ENCODE peak calls at places on chromosome 17, in nine cellular contexts. E is HepG2, G is GM12878, D is HL-60, M is HCT116, A is Panc1, O is GM23338, K is K562, Q is SK-N-SH. L is an unnamed sample.

GRCh38 chr17:80307994-80308671 is 47.5 kb downstream of the RNF213 start:
- DNase-seq in E (no peak), G (no peak), D (no peak), M (no peak), A (no peak), O (no peak), K (no peak), Q (peak), L (no peak)

GRCh38 chr17:1606352-1606985 is 22.2 kb downstream of the SLC43A2 start:
- DNase-seq in E (no peak), G (no peak), D (no peak), M (no peak), A (no peak), O (no peak), K (no peak), Q (no peak), L (no peak)

GRCh38 chr17:21452377-21453143 is 76.4 kb downstream of the KCNJ12 start:
- DNase-seq in E (peak), G (no peak), D (peak), M (peak), A (no peak), O (peak), K (peak), Q (no peak), L (peak)

GRCh38 chr17:41775394-41776226 is 10.9 kb downstream of the JUP start:
- DNase-seq in E (no peak), G (no peak), D (no peak), M (no peak), A (no peak), O (peak), K (no peak), Q (no peak), L (no peak)

GRCh38 chr17:45104497-45104896 is 27.8 kb downstream of the PLCD3 start:
- DNase-seq in E (no peak), G (no peak), D (no peak), M (no peak), A (no peak), O (no peak), K (no peak), Q (no peak), L (no peak)

GRCh38 chr17:32795339-32795979 is 81.5 kb downstream of the MYO1D start:
- DNase-seq in E (no peak), G (no peak), D (no peak), M (no peak), A (no peak), O (no peak), K (peak), Q (no peak), L (no peak)

GRCh38 chr17:45046536-45047125 is 4.8 kb downstream of the DCAKD start:
- DNase-seq in E (no peak), G (peak), D (no peak), M (no peak), A (no peak), O (no peak), K (no peak), Q (no peak), L (peak)

GRCh38 chr17:80871341-80871740 is 120.3 kb upstream of the CHMP6 start:
- DNase-seq in E (no peak), G (no peak), D (peak), M (no peak), A (no peak), O (no peak), K (no peak), Q (no peak), L (no peak)

GRCh38 chr17:4358154-4358553 is 8.3 kb downstream of the UBE2G1 start:
- DNase-seq in E (no peak), G (no peak), D (no peak), M (no peak), A (no peak), O (no peak), K (no peak), Q (no peak), L (no peak)

GRCh38 chr17:80248894-80249710 is 11.6 kb upstream of the RNF213 start:
- DNase-seq in E (no peak), G (no peak), D (no peak), M (no peak), A (no peak), O (no peak), K (peak), Q (peak), L (no peak)

GRCh38 chr17:7413346-7413985 is 5.8 kb downstream of the NLGN2 start:
- DNase-seq in E (no peak), G (no peak), D (no peak), M (no peak), A (no peak), O (no peak), K (no peak), Q (no peak), L (no peak)

GRCh38 chr17:82933006-82933310 is 93.1 kb upstream of the ZNF750 start:
- DNase-seq in E (no peak), G (no peak), D (no peak), M (no peak), A (no peak), O (no peak), K (no peak), Q (no peak), L (no peak)

GRCh38 chr17:41301916-41302901 is at the start of gene KRTAP29-1:
- DNase-seq in E (no peak), G (no peak), D (peak), M (no peak), A (no peak), O (no peak), K (no peak), Q (no peak), L (no peak)

GRCh38 chr17:4533522-4534502 is 21.4 kb downstream of the MYBBP1A start:
- DNase-seq in E (peak), G (no peak), D (no peak), M (no peak), A (no peak), O (no peak), K (no peak), Q (peak), L (no peak)

GRCh38 chr17:77802811-77803220 is 155.7 kb upstream of the TNRC6C start:
- DNase-seq in E (no peak), G (no peak), D (no peak), M (no peak), A (no peak), O (peak), K (no peak), Q (peak), L (no peak)

GRCh38 chr17:27650836-27651235 is 19.8 kb downstream of the LGALS9 start:
- DNase-seq in E (no peak), G (no peak), D (no peak), M (no peak), A (no peak), O (no peak), K (no peak), Q (no peak), L (no peak)

GRCh38 chr17:36066365-36066945 is 2.4 kb downstream of the CCL18 start:
- DNase-seq in E (no peak), G (no peak), D (no peak), M (no peak), A (no peak), O (no peak), K (no peak), Q (no peak), L (no peak)

GRCh38 chr17:76239538-76240274 is 587 bp downstream of the RNF157 start:
- DNase-seq in E (no peak), G (no peak), D (no peak), M (no peak), A (no peak), O (peak), K (peak), Q (peak), L (no peak)

GRCh38 chr17:40561871-40562611 is 3.2 kb downstream of the CCR7 start:
- DNase-seq in E (no peak), G (peak), D (no peak), M (no peak), A (no peak), O (no peak), K (no peak), Q (no peak), L (no peak)

GRCh38 chr17:80380068-80381061 is 34.6 kb upstream of the ENDOV start:
- DNase-seq in E (no peak), G (no peak), D (no peak), M (no peak), A (no peak), O (no peak), K (no peak), Q (no peak), L (no peak)

GRCh38 chr17:76107507-76107906 is 3.9 kb upstream of the EXOC7 start:
- DNase-seq in E (peak), G (no peak), D (no peak), M (peak), A (no peak), O (no peak), K (peak), Q (peak), L (peak)

GRCh38 chr17:4186244-4186920 is 43.4 kb downstream of the CYB5D2 start:
- DNase-seq in E (no peak), G (no peak), D (no peak), M (no peak), A (no peak), O (no peak), K (no peak), Q (no peak), L (no peak)

GRCh38 chr17:82787081-82787848 is 35.4 kb downstream of the TBCD start:
- DNase-seq in E (no peak), G (no peak), D (no peak), M (no peak), A (no peak), O (no peak), K (no peak), Q (no peak), L (no peak)

GRCh38 chr17:6393368-6393952 is 41.5 kb downstream of the AIPL1 start:
- DNase-seq in E (peak), G (no peak), D (no peak), M (no peak), A (no peak), O (peak), K (no peak), Q (no peak), L (no peak)

GRCh38 chr17:32854834-32855389 is 22.0 kb downstream of the MYO1D start:
- DNase-seq in E (no peak), G (no peak), D (no peak), M (no peak), A (no peak), O (no peak), K (no peak), Q (no peak), L (no peak)

GRCh38 chr17:78196712-78197111 is 9.6 kb downstream of the AFMID start:
- DNase-seq in E (no peak), G (no peak), D (no peak), M (no peak), A (no peak), O (no peak), K (no peak), Q (no peak), L (no peak)

GRCh38 chr17:83090424-83091256 is 11.2 kb downstream of the METRNL start:
- DNase-seq in E (no peak), G (no peak), D (no peak), M (no peak), A (no peak), O (no peak), K (no peak), Q (no peak), L (no peak)

GRCh38 chr17:5971969-5972368 is 98.2 kb upstream of the WSCD1 start:
- DNase-seq in E (peak), G (no peak), D (no peak), M (no peak), A (no peak), O (no peak), K (no peak), Q (no peak), L (no peak)

GRCh38 chr17:75004371-75004770 is 8.1 kb upstream of the MRPL58 start:
- DNase-seq in E (no peak), G (no peak), D (no peak), M (no peak), A (no peak), O (no peak), K (no peak), Q (no peak), L (no peak)

GRCh38 chr17:6098466-6099180 is 28.4 kb downstream of the WSCD1 start:
- DNase-seq in E (no peak), G (no peak), D (no peak), M (no peak), A (no peak), O (peak), K (peak), Q (no peak), L (no peak)

GRCh38 chr17:59607817-59608403 is 11.8 kb upstream of the CLTC start:
- DNase-seq in E (peak), G (no peak), D (peak), M (no peak), A (no peak), O (peak), K (peak), Q (peak), L (peak)

GRCh38 chr17:45235071-45236001 is 13.7 kb downstream of the FMNL1 start:
- DNase-seq in E (peak), G (no peak), D (peak), M (peak), A (no peak), O (peak), K (peak), Q (peak), L (peak)

GRCh38 chr17:42428141-42428944 is 5.3 kb upstream of the CAVIN1 start:
- DNase-seq in E (peak), G (no peak), D (peak), M (peak), A (peak), O (peak), K (peak), Q (peak), L (peak)

GRCh38 chr17:680554-680953 is 34.1 kb downstream of the VPS53 start:
- DNase-seq in E (no peak), G (no peak), D (no peak), M (no peak), A (no peak), O (no peak), K (no peak), Q (no peak), L (no peak)

GRCh38 chr17:70865993-70866804 is 696.9 kb downstream of the KCNJ2 start:
- DNase-seq in E (no peak), G (no peak), D (no peak), M (no peak), A (no peak), O (no peak), K (no peak), Q (no peak), L (no peak)

GRCh38 chr17:43983515-43984411 is 20.7 kb upstream of the NAGS start:
- DNase-seq in E (peak), G (no peak), D (no peak), M (no peak), A (no peak), O (peak), K (peak), Q (peak), L (no peak)

GRCh38 chr17:7367918-7368596 is 12.8 kb upstream of the TNK1 start:
- DNase-seq in E (no peak), G (no peak), D (no peak), M (no peak), A (no peak), O (peak), K (no peak), Q (no peak), L (no peak)

GRCh38 chr17:41779954-41780353 is 6.6 kb downstream of the JUP start:
- DNase-seq in E (no peak), G (no peak), D (no peak), M (no peak), A (no peak), O (no peak), K (no peak), Q (no peak), L (no peak)

DNA sequence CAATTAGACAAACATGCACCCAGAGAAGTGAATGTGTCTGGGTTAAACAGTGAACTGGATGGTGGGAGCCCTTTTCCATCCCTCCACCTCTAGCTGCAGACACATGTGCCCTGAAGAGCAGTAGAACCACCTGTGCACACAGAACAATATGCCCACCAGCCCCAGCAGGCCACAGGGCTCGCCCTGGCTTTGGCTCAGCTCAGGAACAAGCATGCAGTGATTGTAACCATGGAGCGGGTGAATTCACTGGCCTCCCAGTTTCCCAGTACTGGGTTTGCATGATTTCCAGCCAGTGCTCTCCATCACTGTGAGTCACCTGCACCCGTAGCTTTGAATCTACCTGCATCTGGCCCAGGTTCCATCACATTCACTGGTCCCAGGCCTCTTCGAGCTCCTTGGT is 5.2 kb downstream of the GPR179 start:
- DNase-seq in E (no peak), G (no peak), D (no peak), M (no peak), A (no peak), O (no peak), K (no peak), Q (no peak), L (no peak)
- TF ChIP-seq REST in E (no peak), G (no peak), D (no peak), M (no peak), A (no peak), O (no peak), K (no peak), Q (no peak), L (no peak)

GRCh38 chr17:34613064-34614019 is 34.0 kb downstream of the TMEM132E start:
- DNase-seq in E (no peak), G (no peak), D (no peak), M (no peak), A (no peak), O (peak), K (peak), Q (peak), L (no peak)
- TF ChIP-seq REST in E (no peak), G (no peak), D (no peak), M (no peak), A (no peak), O (no peak), K (no peak), Q (no peak), L (no peak)

DNA sequence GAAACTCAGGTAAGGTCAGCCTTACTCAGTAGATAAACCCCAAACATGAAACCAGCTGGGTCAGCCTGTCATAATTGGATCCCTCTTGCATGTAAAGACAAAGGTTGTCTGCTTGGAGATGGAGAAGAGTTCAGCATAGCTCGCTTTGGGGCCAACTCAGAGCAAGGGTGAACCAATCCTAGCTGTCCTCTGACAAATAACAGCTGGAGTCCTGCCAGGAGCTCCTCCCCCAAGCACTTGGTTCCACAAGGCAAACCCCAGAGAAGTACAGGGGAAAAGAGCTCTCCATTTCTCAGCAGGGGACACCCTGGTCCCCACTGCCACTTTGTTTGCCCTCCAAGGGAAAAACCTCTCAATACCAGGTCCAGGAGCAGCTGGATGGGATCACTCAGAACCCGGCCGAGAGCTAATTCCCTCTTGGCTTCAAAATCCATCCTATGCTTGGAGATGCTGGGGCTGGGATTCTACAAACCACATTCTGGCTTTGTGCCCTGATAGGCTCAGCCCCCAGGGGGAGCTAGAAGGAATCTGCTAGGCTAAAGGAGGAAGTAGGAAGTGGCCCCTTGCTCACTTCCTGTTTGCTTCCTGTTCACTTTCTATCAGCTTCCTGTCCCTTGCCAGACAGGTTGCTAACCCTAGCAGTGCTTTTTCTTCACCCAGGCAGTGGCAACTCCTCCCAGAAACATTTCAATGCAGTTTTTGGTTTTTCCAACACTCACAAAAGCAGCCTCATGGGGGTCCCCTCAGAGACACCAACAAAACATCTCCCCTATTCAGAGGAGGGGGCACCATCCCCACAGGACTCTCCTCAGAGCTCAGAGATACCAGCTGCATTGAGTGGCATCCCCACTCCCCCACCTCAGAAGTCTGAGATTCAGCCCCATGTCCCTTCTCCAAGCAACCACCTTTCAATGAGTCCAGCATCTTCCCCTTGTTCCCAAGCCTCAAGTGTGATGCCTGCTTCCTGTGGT is 30.7 kb downstream of the CDRT4 start:
- DNase-seq in E (peak), G (no peak), D (peak), M (peak), A (no peak), O (peak), K (peak), Q (no peak), L (peak)
- TF ChIP-seq REST in E (no peak), G (no peak), D (no peak), M (no peak), A (no peak), O (no peak), K (no peak), Q (no peak), L (no peak)

DNA sequence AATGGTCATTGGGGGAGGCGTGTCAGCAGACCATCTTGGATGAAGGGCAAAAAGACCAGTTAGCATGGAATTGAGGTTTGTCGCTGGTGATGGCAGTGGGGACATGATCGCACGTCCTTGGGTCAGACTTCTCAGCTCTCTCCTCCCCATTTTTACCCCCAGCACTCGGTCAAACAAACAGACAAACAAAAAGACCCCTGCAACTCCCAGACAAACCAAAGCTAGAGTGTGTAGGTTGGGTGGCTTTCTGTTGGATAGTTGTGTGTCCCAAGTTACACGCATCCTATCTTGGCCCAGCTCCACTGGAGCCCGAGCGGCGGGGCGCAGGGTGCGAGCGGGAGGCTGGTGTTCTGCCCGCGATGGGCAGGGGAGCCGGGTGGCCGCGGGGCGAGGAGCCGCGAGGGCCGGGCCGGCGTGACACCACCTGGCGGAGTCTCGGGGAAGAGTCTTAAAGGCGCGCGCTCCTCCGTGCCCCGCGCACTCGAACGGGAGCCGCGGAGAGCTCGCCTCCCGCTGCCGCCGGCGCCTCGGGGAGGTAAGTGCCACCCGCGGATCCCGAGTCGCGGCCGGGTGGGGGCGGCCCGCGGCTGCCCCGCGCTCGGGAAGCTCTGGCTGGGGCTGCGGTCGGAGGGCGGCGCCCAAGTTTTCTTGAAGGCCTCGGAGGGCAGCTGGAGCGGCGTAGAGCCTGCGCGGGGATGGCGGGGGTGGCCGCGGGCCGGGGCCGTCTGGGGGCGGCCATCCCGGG is 18.5 kb upstream of the NTN1 start:
- DNase-seq in E (no peak), G (no peak), D (no peak), M (no peak), A (no peak), O (peak), K (no peak), Q (peak), L (peak)
- TF ChIP-seq REST in E (no peak), G (no peak), D (no peak), M (no peak), A (no peak), O (no peak), K (no peak), Q (no peak), L (no peak)